ENCODE peak calls at places on chromosome 1, in five cellular contexts. One of them, this sample, is unnamed.

GRCh38 chr1:245383396-245384330 is 228.9 kb downstream of the KIF26B start:
- DNase-seq in stimulated activated naive B cell treated with anti-CD40 and anti-IgM and Interleukin-4, amounts not matched to agents 10 μg/mL and 1 μg/mL and 100 μg/mL, for 72 hours: no peak
- DNase-seq in NCI-H2029: no peak
- DNase-seq in ELR: no peak
- DNase-seq in ACHN: no peak
- DNase-seq in this sample: no peak

GRCh38 chr1:201538618-201539551 is at the start of gene NAV1:
- DNase-seq in ACHN: peak
- DNase-seq in ELR: peak
- DNase-seq in stimulated activated naive B cell treated with anti-CD40 and anti-IgM and Interleukin-4, amounts not matched to agents 10 μg/mL and 1 μg/mL and 100 μg/mL, for 72 hours: peak
- DNase-seq in NCI-H2029: peak
- DNase-seq in this sample: no peak

GRCh38 chr1:174262747-174263241 is 103.5 kb downstream of the RABGAP1L start:
- DNase-seq in ELR: peak
- DNase-seq in NCI-H2029: peak
- DNase-seq in stimulated activated naive B cell treated with anti-CD40 and anti-IgM and Interleukin-4, amounts not matched to agents 10 μg/mL and 1 μg/mL and 100 μg/mL, for 72 hours: no peak
- DNase-seq in ACHN: peak
- DNase-seq in this sample: no peak

GRCh38 chr1:14939527-14940284 is 213.8 kb upstream of the TMEM51 start:
- DNase-seq in NCI-H2029: no peak
- DNase-seq in ELR: peak
- DNase-seq in stimulated activated naive B cell treated with anti-CD40 and anti-IgM and Interleukin-4, amounts not matched to agents 10 μg/mL and 1 μg/mL and 100 μg/mL, for 72 hours: no peak
- DNase-seq in ACHN: peak
- DNase-seq in this sample: no peak

GRCh38 chr1:200415227-200415626 is 5.4 kb upstream of the ZNF281 start:
- DNase-seq in ACHN: peak
- DNase-seq in NCI-H2029: no peak
- DNase-seq in stimulated activated naive B cell treated with anti-CD40 and anti-IgM and Interleukin-4, amounts not matched to agents 10 μg/mL and 1 μg/mL and 100 μg/mL, for 72 hours: no peak
- DNase-seq in ELR: peak
- DNase-seq in this sample: no peak

GRCh38 chr1:63643926-63644325 is 50.7 kb downstream of the PGM1 start:
- DNase-seq in stimulated activated naive B cell treated with anti-CD40 and anti-IgM and Interleukin-4, amounts not matched to agents 10 μg/mL and 1 μg/mL and 100 μg/mL, for 72 hours: no peak
- DNase-seq in ELR: no peak
- DNase-seq in NCI-H2029: peak
- DNase-seq in ACHN: no peak
- DNase-seq in this sample: no peak

GRCh38 chr1:65170511-65171142 is 22.6 kb downstream of the AK4 start:
- DNase-seq in NCI-H2029: no peak
- DNase-seq in ELR: no peak
- DNase-seq in ACHN: no peak
- DNase-seq in stimulated activated naive B cell treated with anti-CD40 and anti-IgM and Interleukin-4, amounts not matched to agents 10 μg/mL and 1 μg/mL and 100 μg/mL, for 72 hours: no peak
- DNase-seq in this sample: no peak

GRCh38 chr1:54971317-54971791 is 9.1 kb upstream of the TMEM61 start:
- DNase-seq in NCI-H2029: peak
- DNase-seq in stimulated activated naive B cell treated with anti-CD40 and anti-IgM and Interleukin-4, amounts not matched to agents 10 μg/mL and 1 μg/mL and 100 μg/mL, for 72 hours: peak
- DNase-seq in ELR: peak
- DNase-seq in ACHN: peak
- DNase-seq in this sample: no peak

GRCh38 chr1:51768971-51769601 is 109.4 kb downstream of the NRDC start:
- DNase-seq in ACHN: peak
- DNase-seq in NCI-H2029: peak
- DNase-seq in stimulated activated naive B cell treated with anti-CD40 and anti-IgM and Interleukin-4, amounts not matched to agents 10 μg/mL and 1 μg/mL and 100 μg/mL, for 72 hours: no peak
- DNase-seq in ELR: peak
- DNase-seq in this sample: no peak

GRCh38 chr1:51605961-51606723 is 10.8 kb upstream of the OSBPL9 start:
- DNase-seq in ACHN: no peak
- DNase-seq in NCI-H2029: no peak
- DNase-seq in stimulated activated naive B cell treated with anti-CD40 and anti-IgM and Interleukin-4, amounts not matched to agents 10 μg/mL and 1 μg/mL and 100 μg/mL, for 72 hours: no peak
- DNase-seq in ELR: no peak
- DNase-seq in this sample: no peak

GRCh38 chr1:145711213-145711651 is 4.1 kb upstream of the PDZK1 start:
- DNase-seq in ACHN: peak
- DNase-seq in ELR: no peak
- DNase-seq in stimulated activated naive B cell treated with anti-CD40 and anti-IgM and Interleukin-4, amounts not matched to agents 10 μg/mL and 1 μg/mL and 100 μg/mL, for 72 hours: no peak
- DNase-seq in NCI-H2029: no peak
- DNase-seq in this sample: no peak

GRCh38 chr1:147493349-147493748 is 48.0 kb upstream of the BCL9 start:
- DNase-seq in ACHN: no peak
- DNase-seq in stimulated activated naive B cell treated with anti-CD40 and anti-IgM and Interleukin-4, amounts not matched to agents 10 μg/mL and 1 μg/mL and 100 μg/mL, for 72 hours: no peak
- DNase-seq in NCI-H2029: no peak
- DNase-seq in ELR: no peak
- DNase-seq in this sample: no peak

GRCh38 chr1:50176563-50176885 is 67.8 kb downstream of the ELAVL4 start:
- DNase-seq in ACHN: no peak
- DNase-seq in stimulated activated naive B cell treated with anti-CD40 and anti-IgM and Interleukin-4, amounts not matched to agents 10 μg/mL and 1 μg/mL and 100 μg/mL, for 72 hours: no peak
- DNase-seq in NCI-H2029: no peak
- DNase-seq in ELR: no peak
- DNase-seq in this sample: no peak

GRCh38 chr1:45640293-45640692 is 16.4 kb upstream of the CCDC17 start:
- DNase-seq in ACHN: no peak
- DNase-seq in stimulated activated naive B cell treated with anti-CD40 and anti-IgM and Interleukin-4, amounts not matched to agents 10 μg/mL and 1 μg/mL and 100 μg/mL, for 72 hours: no peak
- DNase-seq in NCI-H2029: no peak
- DNase-seq in ELR: no peak
- DNase-seq in this sample: no peak

GRCh38 chr1:89842547-89843278 is 21.9 kb downstream of the LRRC8D start:
- DNase-seq in ELR: no peak
- DNase-seq in ACHN: peak
- DNase-seq in stimulated activated naive B cell treated with anti-CD40 and anti-IgM and Interleukin-4, amounts not matched to agents 10 μg/mL and 1 μg/mL and 100 μg/mL, for 72 hours: no peak
- DNase-seq in NCI-H2029: no peak
- DNase-seq in this sample: no peak

GRCh38 chr1:112359961-112360767 is 35.9 kb upstream of the CTTNBP2NL start:
- DNase-seq in ACHN: no peak
- DNase-seq in stimulated activated naive B cell treated with anti-CD40 and anti-IgM and Interleukin-4, amounts not matched to agents 10 μg/mL and 1 μg/mL and 100 μg/mL, for 72 hours: no peak
- DNase-seq in ELR: peak
- DNase-seq in NCI-H2029: no peak
- DNase-seq in this sample: no peak